ENCODE peak calls at places on chromosomes 5 and 9, in six cellular contexts. One of them, this sample, is unnamed.

GRCh38 chr5:174760721-174761120 is 36.3 kb downstream of the MSX2 start:
- DNase-seq in astrocyte: no peak
- DNase-seq in fibroblast of pulmonary artery: no peak
- DNase-seq in tibial nerve: no peak
- DNase-seq in hepatocyte: no peak
- DNase-seq in stomach: no peak
- DNase-seq in this sample: no peak

GRCh38 chr5:40166757-40167156 is 513.0 kb upstream of the PTGER4 start:
- DNase-seq in astrocyte: peak
- DNase-seq in fibroblast of pulmonary artery: peak
- DNase-seq in stomach: no peak
- DNase-seq in hepatocyte: no peak
- DNase-seq in tibial nerve: no peak
- DNase-seq in this sample: peak

GRCh38 chr5:72441861-72442540 is 65.2 kb downstream of the ZNF366 start:
- DNase-seq in astrocyte: peak
- DNase-seq in fibroblast of pulmonary artery: peak
- DNase-seq in hepatocyte: no peak
- DNase-seq in stomach: no peak
- DNase-seq in tibial nerve: no peak
- DNase-seq in this sample: peak

GRCh38 chr9:37992924-37993349 is 76.1 kb downstream of the SHB start:
- DNase-seq in fibroblast of pulmonary artery: no peak
- DNase-seq in astrocyte: no peak
- DNase-seq in hepatocyte: no peak
- DNase-seq in tibial nerve: no peak
- DNase-seq in stomach: no peak
- DNase-seq in this sample: no peak

GRCh38 chr5:151591144-151591819 is at the start of gene FAT2:
- DNase-seq in astrocyte: no peak
- DNase-seq in tibial nerve: no peak
- DNase-seq in fibroblast of pulmonary artery: no peak
- DNase-seq in stomach: no peak
- DNase-seq in hepatocyte: peak
- DNase-seq in this sample: no peak

GRCh38 chr9:21616082-21616778 is 134.1 kb upstream of the IFNE start:
- DNase-seq in astrocyte: peak
- DNase-seq in tibial nerve: no peak
- DNase-seq in fibroblast of pulmonary artery: peak
- DNase-seq in stomach: no peak
- DNase-seq in hepatocyte: peak
- DNase-seq in this sample: peak

GRCh38 chr5:92552206-92553160 is 1028.5 kb downstream of the NR2F1-AS1 start:
- DNase-seq in tibial nerve: no peak
- DNase-seq in hepatocyte: peak
- DNase-seq in astrocyte: peak
- DNase-seq in stomach: no peak
- DNase-seq in fibroblast of pulmonary artery: peak
- DNase-seq in this sample: peak

GRCh38 chr5:144142030-144142825 is 28.2 kb downstream of the YIPF5 start:
- DNase-seq in hepatocyte: peak
- DNase-seq in fibroblast of pulmonary artery: peak
- DNase-seq in stomach: no peak
- DNase-seq in tibial nerve: no peak
- DNase-seq in astrocyte: peak
- DNase-seq in this sample: peak

GRCh38 chr5:20041326-20041977 is 53.5 kb upstream of the CDH18 start:
- DNase-seq in fibroblast of pulmonary artery: peak
- DNase-seq in tibial nerve: no peak
- DNase-seq in hepatocyte: no peak
- DNase-seq in astrocyte: peak
- DNase-seq in stomach: no peak
- DNase-seq in this sample: peak

GRCh38 chr9:88400021-88400420 is 11.8 kb downstream of the SPIN1 start:
- DNase-seq in astrocyte: peak
- DNase-seq in fibroblast of pulmonary artery: peak
- DNase-seq in tibial nerve: no peak
- DNase-seq in stomach: no peak
- DNase-seq in hepatocyte: peak
- DNase-seq in this sample: peak

GRCh38 chr5:169988947-169989346 is 8.7 kb upstream of the INSYN2B start:
- DNase-seq in stomach: no peak
- DNase-seq in tibial nerve: no peak
- DNase-seq in fibroblast of pulmonary artery: peak
- DNase-seq in astrocyte: no peak
- DNase-seq in hepatocyte: no peak
- DNase-seq in this sample: peak

GRCh38 chr5:147483961-147484707 is 25.7 kb downstream of the DPYSL3 start:
- DNase-seq in stomach: no peak
- DNase-seq in tibial nerve: peak
- DNase-seq in astrocyte: peak
- DNase-seq in fibroblast of pulmonary artery: peak
- DNase-seq in hepatocyte: peak
- DNase-seq in this sample: peak

GRCh38 chr5:158287643-158288228 is 428.8 kb upstream of the CLINT1 start:
- DNase-seq in astrocyte: peak
- DNase-seq in fibroblast of pulmonary artery: peak
- DNase-seq in hepatocyte: peak
- DNase-seq in tibial nerve: no peak
- DNase-seq in stomach: no peak
- DNase-seq in this sample: peak

GRCh38 chr5:115435776-115436712 is 108.5 kb downstream of the FEM1C start:
- DNase-seq in tibial nerve: no peak
- DNase-seq in fibroblast of pulmonary artery: no peak
- DNase-seq in hepatocyte: no peak
- DNase-seq in astrocyte: no peak
- DNase-seq in stomach: no peak
- DNase-seq in this sample: peak

GRCh38 chr9:92151691-92152393 is 36.6 kb upstream of the SPTLC1 start:
- DNase-seq in astrocyte: peak
- DNase-seq in fibroblast of pulmonary artery: peak
- DNase-seq in hepatocyte: peak
- DNase-seq in tibial nerve: no peak
- DNase-seq in stomach: no peak
- DNase-seq in this sample: peak

GRCh38 chr5:133119233-133119711 is 67.5 kb downstream of the HSPA4 start:
- DNase-seq in astrocyte: no peak
- DNase-seq in hepatocyte: no peak
- DNase-seq in tibial nerve: no peak
- DNase-seq in fibroblast of pulmonary artery: no peak
- DNase-seq in stomach: no peak
- DNase-seq in this sample: no peak

GRCh38 chr5:131513780-131514179 is 121.2 kb downstream of the RAPGEF6 start:
- DNase-seq in fibroblast of pulmonary artery: no peak
- DNase-seq in astrocyte: no peak
- DNase-seq in tibial nerve: no peak
- DNase-seq in hepatocyte: no peak
- DNase-seq in stomach: no peak
- DNase-seq in this sample: no peak

GRCh38 chr5:131514316-131515275 is 120.4 kb downstream of the RAPGEF6 start:
- DNase-seq in fibroblast of pulmonary artery: no peak
- DNase-seq in stomach: no peak
- DNase-seq in tibial nerve: no peak
- DNase-seq in astrocyte: no peak
- DNase-seq in hepatocyte: no peak
- DNase-seq in this sample: peak

GRCh38 chr5:131511934-131512333 is 123.1 kb downstream of the RAPGEF6 start:
- DNase-seq in stomach: no peak
- DNase-seq in astrocyte: no peak
- DNase-seq in tibial nerve: no peak
- DNase-seq in hepatocyte: no peak
- DNase-seq in fibroblast of pulmonary artery: no peak
- DNase-seq in this sample: no peak

GRCh38 chr5:131509811-131510210 is 125.2 kb downstream of the RAPGEF6 start:
- DNase-seq in stomach: no peak
- DNase-seq in astrocyte: no peak
- DNase-seq in fibroblast of pulmonary artery: no peak
- DNase-seq in tibial nerve: no peak
- DNase-seq in hepatocyte: no peak
- DNase-seq in this sample: no peak

DNA sequence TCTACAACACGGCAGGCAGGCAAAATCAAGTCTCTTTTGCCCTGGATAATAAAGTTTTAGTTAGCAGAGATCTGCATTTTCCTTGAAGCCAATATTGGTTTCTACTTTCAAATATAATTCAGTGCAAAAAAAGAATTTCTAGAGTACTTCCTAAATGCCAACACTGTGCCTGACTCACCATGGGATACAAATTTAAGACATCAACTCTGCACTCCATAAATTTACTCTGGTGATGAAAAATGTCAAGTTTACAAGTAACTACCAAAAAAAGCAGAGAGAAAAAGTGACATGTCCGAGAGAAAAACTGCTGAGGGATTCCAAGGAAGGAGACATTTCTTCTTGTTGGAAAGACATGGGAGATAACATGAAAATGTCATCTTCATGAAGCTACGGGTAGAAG is 119.7 kb downstream of the RAPGEF6 start:
- DNase-seq in tibial nerve: no peak
- DNase-seq in astrocyte: no peak
- DNase-seq in stomach: no peak
- DNase-seq in hepatocyte: no peak
- DNase-seq in fibroblast of pulmonary artery: no peak
- DNase-seq in this sample: no peak
- H3K4me3 ChIP-seq in tibial nerve: no peak
- H3K4me3 ChIP-seq in astrocyte: no peak
- H3K4me3 ChIP-seq in stomach: no peak
- H3K4me3 ChIP-seq in hepatocyte: no peak
- H3K4me3 ChIP-seq in fibroblast of pulmonary artery: no peak
- H3K4me3 ChIP-seq in this sample: no peak

GRCh38 chr9:35939851-35940250 is 18.1 kb downstream of the OR2S2 start:
- DNase-seq in stomach: no peak
- DNase-seq in fibroblast of pulmonary artery: no peak
- DNase-seq in tibial nerve: no peak
- DNase-seq in astrocyte: no peak
- DNase-seq in hepatocyte: no peak
- DNase-seq in this sample: no peak

GRCh38 chr9:35944173-35944572 is 13.8 kb downstream of the OR2S2 start:
- DNase-seq in astrocyte: no peak
- DNase-seq in tibial nerve: no peak
- DNase-seq in stomach: no peak
- DNase-seq in fibroblast of pulmonary artery: no peak
- DNase-seq in hepatocyte: no peak
- DNase-seq in this sample: no peak

GRCh38 chr9:35942286-35942685 is 15.7 kb downstream of the OR2S2 start:
- DNase-seq in astrocyte: no peak
- DNase-seq in hepatocyte: no peak
- DNase-seq in tibial nerve: no peak
- DNase-seq in fibroblast of pulmonary artery: no peak
- DNase-seq in stomach: no peak
- DNase-seq in this sample: no peak

GRCh38 chr9:35938474-35939145 is 19.3 kb downstream of the OR2S2 start:
- DNase-seq in hepatocyte: no peak
- DNase-seq in stomach: no peak
- DNase-seq in fibroblast of pulmonary artery: no peak
- DNase-seq in astrocyte: no peak
- DNase-seq in tibial nerve: no peak
- DNase-seq in this sample: no peak

GRCh38 chr9:35940474-35941467 is 17.2 kb downstream of the OR2S2 start:
- DNase-seq in tibial nerve: no peak
- DNase-seq in astrocyte: peak
- DNase-seq in fibroblast of pulmonary artery: no peak
- DNase-seq in stomach: no peak
- DNase-seq in hepatocyte: no peak
- DNase-seq in this sample: no peak
- TF ChIP-seq CTCF in tibial nerve: no peak
- TF ChIP-seq CTCF in astrocyte: no peak
- TF ChIP-seq CTCF in fibroblast of pulmonary artery: no peak
- TF ChIP-seq CTCF in stomach: no peak
- TF ChIP-seq CTCF in hepatocyte: no peak
- TF ChIP-seq CTCF in this sample: no peak

DNA sequence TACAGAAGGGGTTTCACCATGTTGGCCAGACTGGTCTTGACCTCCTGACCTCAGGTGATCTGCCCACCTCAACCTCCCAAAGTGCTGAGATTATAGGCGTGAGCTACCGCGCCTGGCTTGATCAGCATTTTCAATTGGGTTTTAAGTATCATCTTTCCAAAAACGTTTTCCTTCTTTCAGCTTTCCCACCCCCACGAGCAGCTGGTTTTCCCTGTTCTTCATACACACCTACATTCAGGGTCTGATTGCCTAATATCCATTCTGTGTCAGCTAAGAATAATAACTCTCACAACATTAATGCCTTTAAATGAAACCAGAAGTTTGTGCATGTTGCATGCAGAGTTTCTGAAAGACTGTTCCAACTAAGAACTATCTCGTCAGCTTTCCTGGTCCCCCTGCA is 38.3 kb downstream of the RFK start:
- DNase-seq in stomach: no peak
- DNase-seq in tibial nerve: no peak
- DNase-seq in fibroblast of pulmonary artery: no peak
- DNase-seq in hepatocyte: no peak
- DNase-seq in astrocyte: no peak
- DNase-seq in this sample: no peak
- H3K4me3 ChIP-seq in stomach: no peak
- H3K4me3 ChIP-seq in tibial nerve: no peak
- H3K4me3 ChIP-seq in fibroblast of pulmonary artery: no peak
- H3K4me3 ChIP-seq in hepatocyte: no peak
- H3K4me3 ChIP-seq in astrocyte: no peak
- H3K4me3 ChIP-seq in this sample: no peak

GRCh38 chr9:89535461-89535860 is 37.5 kb upstream of the SEMA4D start:
- DNase-seq in stomach: no peak
- DNase-seq in astrocyte: no peak
- DNase-seq in tibial nerve: no peak
- DNase-seq in fibroblast of pulmonary artery: no peak
- DNase-seq in hepatocyte: no peak
- DNase-seq in this sample: no peak

GRCh38 chr9:89536145-89536574 is 38.2 kb upstream of the SEMA4D start:
- DNase-seq in tibial nerve: no peak
- DNase-seq in astrocyte: no peak
- DNase-seq in stomach: no peak
- DNase-seq in fibroblast of pulmonary artery: no peak
- DNase-seq in hepatocyte: no peak
- DNase-seq in this sample: no peak

GRCh38 chr9:89534888-89535287 is 37.0 kb upstream of the SEMA4D start:
- DNase-seq in tibial nerve: no peak
- DNase-seq in fibroblast of pulmonary artery: no peak
- DNase-seq in hepatocyte: no peak
- DNase-seq in astrocyte: no peak
- DNase-seq in stomach: no peak
- DNase-seq in this sample: no peak

GRCh38 chr9:89537166-89537565 is 39.3 kb upstream of the SEMA4D start:
- DNase-seq in fibroblast of pulmonary artery: no peak
- DNase-seq in hepatocyte: no peak
- DNase-seq in astrocyte: no peak
- DNase-seq in stomach: no peak
- DNase-seq in tibial nerve: no peak
- DNase-seq in this sample: no peak

GRCh38 chr9:89536618-89537017 is 38.7 kb upstream of the SEMA4D start:
- DNase-seq in tibial nerve: no peak
- DNase-seq in fibroblast of pulmonary artery: no peak
- DNase-seq in hepatocyte: no peak
- DNase-seq in stomach: no peak
- DNase-seq in astrocyte: no peak
- DNase-seq in this sample: no peak
- TF ChIP-seq CTCF in tibial nerve: no peak
- TF ChIP-seq CTCF in fibroblast of pulmonary artery: no peak
- TF ChIP-seq CTCF in hepatocyte: no peak
- TF ChIP-seq CTCF in stomach: no peak
- TF ChIP-seq CTCF in astrocyte: no peak
- TF ChIP-seq CTCF in this sample: no peak

GRCh38 chr9:122126340-122127333 is 32.9 kb downstream of the NDUFA8 start:
- DNase-seq in tibial nerve: no peak
- DNase-seq in fibroblast of pulmonary artery: peak
- DNase-seq in astrocyte: peak
- DNase-seq in hepatocyte: peak
- DNase-seq in stomach: no peak
- DNase-seq in this sample: peak
- H3K4me3 ChIP-seq in tibial nerve: no peak
- H3K4me3 ChIP-seq in fibroblast of pulmonary artery: peak
- H3K4me3 ChIP-seq in astrocyte: peak
- H3K4me3 ChIP-seq in hepatocyte: peak
- H3K4me3 ChIP-seq in stomach: peak
- H3K4me3 ChIP-seq in this sample: peak

GRCh38 chr5:137502632-137503031 is 3.5 kb upstream of the SPOCK1 start:
- DNase-seq in fibroblast of pulmonary artery: no peak
- DNase-seq in astrocyte: no peak
- DNase-seq in stomach: no peak
- DNase-seq in hepatocyte: no peak
- DNase-seq in tibial nerve: no peak
- DNase-seq in this sample: no peak
- TF ChIP-seq CTCF in fibroblast of pulmonary artery: no peak
- TF ChIP-seq CTCF in astrocyte: no peak
- TF ChIP-seq CTCF in stomach: no peak
- TF ChIP-seq CTCF in hepatocyte: no peak
- TF ChIP-seq CTCF in tibial nerve: no peak
- TF ChIP-seq CTCF in this sample: no peak